ENCODE peak calls at places on chromosomes 12 and 14, in four cellular contexts. One of them, this sample, is unnamed.

GRCh38 chr12:126772171-126772864 is 1494.7 kb upstream of the TMEM132C start:
- DNase-seq in body of pancreas: peak; percentile 23
- DNase-seq in ovary: no peak
- DNase-seq in IMR-90: peak; percentile 2
- DNase-seq in this sample: no peak

GRCh38 chr12:100554608-100555077 is 18.8 kb upstream of the GAS2L3 start:
- DNase-seq in ovary: no peak
- DNase-seq in body of pancreas: peak; percentile 69
- DNase-seq in IMR-90: peak; percentile 90
- DNase-seq in this sample: no peak

GRCh38 chr12:103913100-103913499 is 17.1 kb upstream of the HSP90B1 start:
- DNase-seq in IMR-90: no peak
- DNase-seq in body of pancreas: no peak
- DNase-seq in ovary: no peak
- DNase-seq in this sample: no peak

GRCh38 chr14:75648066-75648838 is 12.4 kb downstream of the ERG28 start:
- DNase-seq in body of pancreas: peak; percentile 87
- DNase-seq in ovary: peak; percentile 74
- DNase-seq in IMR-90: peak; percentile 99
- DNase-seq in this sample: no peak

GRCh38 chr12:47218191-47218654 is 138.5 kb upstream of the AMIGO2 start:
- DNase-seq in ovary: no peak
- DNase-seq in IMR-90: no peak
- DNase-seq in body of pancreas: no peak
- DNase-seq in this sample: no peak

GRCh38 chr12:47781479-47782371 is 8.7 kb downstream of the SLC48A1 start:
- DNase-seq in IMR-90: no peak
- DNase-seq in ovary: no peak
- DNase-seq in body of pancreas: no peak
- DNase-seq in this sample: peak; percentile 72

GRCh38 chr12:126534495-126534894 is 1469.3 kb downstream of the AACS start:
- DNase-seq in IMR-90: no peak
- DNase-seq in body of pancreas: no peak
- DNase-seq in ovary: no peak
- DNase-seq in this sample: no peak

GRCh38 chr14:31263485-31264133 is 56.0 kb upstream of the HECTD1 start:
- DNase-seq in IMR-90: peak; percentile 100
- DNase-seq in ovary: peak; percentile 44
- DNase-seq in body of pancreas: peak; percentile 47
- DNase-seq in this sample: peak; percentile 83

GRCh38 chr12:95277139-95277538 is 59.5 kb downstream of the VEZT start:
- DNase-seq in body of pancreas: no peak
- DNase-seq in IMR-90: peak; percentile 97
- DNase-seq in ovary: no peak
- DNase-seq in this sample: no peak

GRCh38 chr14:80638620-80639215 is 302.8 kb downstream of the CEP128 start:
- DNase-seq in body of pancreas: no peak
- DNase-seq in IMR-90: peak; percentile 85
- DNase-seq in ovary: no peak
- DNase-seq in this sample: no peak

GRCh38 chr14:96104469-96105057 is 65.4 kb downstream of the C14orf132 start:
- DNase-seq in body of pancreas: peak; percentile 92
- DNase-seq in ovary: peak; percentile 66
- DNase-seq in IMR-90: peak; percentile 100
- DNase-seq in this sample: peak; percentile 83

GRCh38 chr14:54011001-54011400 is 54.4 kb upstream of the BMP4 start:
- DNase-seq in body of pancreas: no peak
- DNase-seq in IMR-90: peak; percentile 7
- DNase-seq in ovary: no peak
- DNase-seq in this sample: no peak

GRCh38 chr14:37466623-37467088 is 128.4 kb downstream of the FOXA1 start:
- DNase-seq in IMR-90: no peak
- DNase-seq in ovary: no peak
- DNase-seq in body of pancreas: peak; percentile 41
- DNase-seq in this sample: no peak

GRCh38 chr12:118357327-118358007 is 15.2 kb downstream of the TAOK3 start:
- DNase-seq in ovary: no peak
- DNase-seq in IMR-90: peak; percentile 65
- DNase-seq in body of pancreas: peak; percentile 65
- DNase-seq in this sample: peak; percentile 81

GRCh38 chr12:118358008-118358359 is 14.7 kb downstream of the TAOK3 start:
- DNase-seq in body of pancreas: no peak
- DNase-seq in ovary: no peak
- DNase-seq in IMR-90: no peak
- DNase-seq in this sample: no peak

GRCh38 chr12:118360785-118361404 is 11.8 kb downstream of the TAOK3 start:
- DNase-seq in IMR-90: peak; percentile 80
- DNase-seq in ovary: no peak
- DNase-seq in body of pancreas: no peak
- DNase-seq in this sample: no peak

GRCh38 chr12:118358607-118359540 is 13.8 kb downstream of the TAOK3 start:
- DNase-seq in ovary: no peak
- DNase-seq in IMR-90: no peak
- DNase-seq in body of pancreas: no peak
- DNase-seq in this sample: no peak

GRCh38 chr12:118359541-118359915 is 13.2 kb downstream of the TAOK3 start:
- DNase-seq in body of pancreas: no peak
- DNase-seq in ovary: no peak
- DNase-seq in IMR-90: no peak
- DNase-seq in this sample: no peak
- TF ChIP-seq POLR2A in body of pancreas: no peak
- TF ChIP-seq POLR2A in ovary: no peak
- TF ChIP-seq POLR2A in IMR-90: no peak
- TF ChIP-seq POLR2A in this sample: no peak

DNA sequence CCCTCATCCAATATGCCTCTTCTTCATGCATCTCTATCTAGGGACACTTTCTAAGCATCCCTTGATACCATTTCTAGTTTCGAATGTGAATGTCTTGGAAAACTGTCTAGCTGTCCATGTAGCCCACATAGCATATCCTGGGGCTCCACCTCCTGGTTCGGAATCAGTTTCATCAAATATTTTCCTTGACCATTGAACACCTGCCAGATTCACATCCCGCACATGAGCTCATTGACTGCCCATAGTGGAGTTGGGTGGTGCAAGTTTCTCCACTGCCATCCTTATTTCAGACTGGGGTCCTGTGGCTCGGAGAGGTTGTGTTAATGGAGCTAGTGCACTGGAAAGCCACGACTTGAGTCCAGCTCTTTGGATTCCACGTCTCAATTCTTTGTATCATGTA is 58.6 kb upstream of the TMEM263 start:
- DNase-seq in body of pancreas: no peak
- DNase-seq in IMR-90: peak; percentile 45
- DNase-seq in ovary: no peak
- DNase-seq in this sample: no peak
- TF ChIP-seq CTCF in body of pancreas: no peak
- TF ChIP-seq CTCF in IMR-90: peak; percentile 40
- TF ChIP-seq CTCF in ovary: no peak
- TF ChIP-seq CTCF in this sample: no peak

DNA sequence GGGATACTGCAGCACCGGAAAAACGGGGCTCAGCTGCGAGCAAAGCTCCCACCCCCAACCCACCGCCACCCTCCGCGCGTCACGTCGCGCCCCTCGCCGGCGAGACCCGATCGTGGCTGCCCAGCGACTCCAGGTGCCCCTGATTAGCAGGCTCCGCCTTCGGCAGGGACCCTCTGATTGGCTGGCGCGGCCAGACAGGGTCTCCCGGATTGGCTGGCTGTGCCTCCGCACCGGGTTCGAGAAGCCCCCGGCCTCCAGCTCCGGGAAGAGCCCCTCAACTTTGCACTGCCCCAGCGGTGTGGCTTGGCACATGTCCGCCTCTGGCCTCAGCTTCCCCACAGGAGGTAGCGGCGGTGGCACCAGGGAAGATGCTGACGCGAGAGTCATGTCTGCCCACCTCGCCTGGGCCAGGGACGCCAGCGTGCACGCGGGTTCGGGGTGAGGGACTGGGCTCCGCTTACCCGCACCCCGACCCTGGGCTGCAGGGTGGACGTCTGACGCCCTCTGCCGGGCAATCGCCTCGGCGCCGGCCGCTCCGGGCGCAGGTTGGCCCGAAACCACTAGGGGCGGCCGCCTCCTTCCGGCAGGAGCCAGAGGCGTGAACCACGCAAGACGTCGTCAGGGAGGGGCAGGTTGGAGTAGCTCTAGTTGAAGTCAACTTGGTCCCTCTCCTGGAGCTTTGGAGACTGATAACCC is 496 bp upstream of the RHOF start:
- DNase-seq in IMR-90: peak; percentile 89
- DNase-seq in body of pancreas: peak; percentile 92
- DNase-seq in ovary: peak; percentile 96
- DNase-seq in this sample: peak; percentile 84
- TF ChIP-seq POLR2A in IMR-90: peak; percentile 38
- TF ChIP-seq POLR2A in body of pancreas: peak; percentile 55
- TF ChIP-seq POLR2A in ovary: peak; percentile 34
- TF ChIP-seq POLR2A in this sample: no peak

GRCh38 chr14:23093526-23093925 is 1.4 kb downstream of the ACIN1 start:
- DNase-seq in body of pancreas: no peak
- DNase-seq in IMR-90: no peak
- DNase-seq in ovary: no peak
- DNase-seq in this sample: no peak

GRCh38 chr14:23095196-23096108 is at the start of gene C14orf119:
- DNase-seq in ovary: peak; percentile 100
- DNase-seq in body of pancreas: peak; percentile 100
- DNase-seq in IMR-90: peak; percentile 99
- DNase-seq in this sample: peak; percentile 100

GRCh38 chr14:23094666-23095195 is at the start of gene ACIN1:
- DNase-seq in body of pancreas: peak; percentile 74
- DNase-seq in IMR-90: peak; percentile 86
- DNase-seq in ovary: no peak
- DNase-seq in this sample: no peak

GRCh38 chr14:23093104-23093503 is 1.8 kb downstream of the ACIN1 start:
- DNase-seq in ovary: no peak
- DNase-seq in IMR-90: no peak
- DNase-seq in body of pancreas: no peak
- DNase-seq in this sample: no peak

DNA sequence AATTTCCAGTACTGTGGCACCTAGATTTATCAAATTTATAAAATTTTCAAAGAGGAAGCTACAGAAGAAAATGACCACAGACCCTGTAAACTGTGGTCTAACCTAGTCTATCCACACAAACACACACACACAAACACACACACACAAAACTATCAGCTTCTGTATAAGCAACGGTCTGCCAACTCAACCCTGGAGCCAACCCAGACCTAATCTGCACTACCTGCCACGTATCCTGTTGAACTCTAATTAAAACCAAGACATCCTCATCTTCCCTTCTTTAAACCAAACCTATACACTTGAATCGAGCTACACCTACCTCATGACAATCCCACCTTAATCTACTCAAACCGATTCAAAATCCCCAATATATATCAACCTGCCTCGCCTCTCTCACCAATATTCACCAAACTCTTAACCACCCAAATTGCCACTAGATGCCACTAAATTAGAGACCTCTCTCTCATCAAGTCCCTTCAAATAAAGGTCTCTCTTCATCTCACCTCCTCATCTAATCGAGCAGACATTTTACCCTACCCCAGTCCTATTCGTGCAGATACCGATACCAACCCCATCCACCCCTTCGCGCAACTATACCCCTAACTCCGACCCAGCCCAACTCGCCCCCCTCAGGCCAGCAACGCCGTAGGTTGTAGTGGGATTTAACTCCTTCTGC is 807 bp downstream of the ACIN1 start:
- DNase-seq in ovary: no peak
- DNase-seq in body of pancreas: no peak
- DNase-seq in IMR-90: no peak
- DNase-seq in this sample: no peak
- TF ChIP-seq CTCF in ovary: no peak
- TF ChIP-seq CTCF in body of pancreas: no peak
- TF ChIP-seq CTCF in IMR-90: peak; percentile 28
- TF ChIP-seq CTCF in this sample: no peak

GRCh38 chr12:132586929-132587328 is 23.5 kb downstream of the LRCOL1 start:
- DNase-seq in ovary: no peak
- DNase-seq in body of pancreas: no peak
- DNase-seq in IMR-90: no peak
- DNase-seq in this sample: no peak
- TF ChIP-seq POLR2A in ovary: no peak
- TF ChIP-seq POLR2A in body of pancreas: no peak
- TF ChIP-seq POLR2A in IMR-90: no peak
- TF ChIP-seq POLR2A in this sample: no peak